ENCODE peak calls at places on chromosomes 7 and 10, in four cellular contexts. O, S, J and B are unnamed samples.
A peak's percentile ranks its signal among the peaks of the same experiment; 100 is the strongest.

GRCh38 chr7:30162622-30163124 is 27.9 kb downstream of the MTURN start:
- DNase-seq in O (no peak), S (peak; percentile 84), J (no peak), B (no peak)

GRCh38 chr10:77943086-77943901 is 16.7 kb upstream of the DLG5 start:
- DNase-seq in O (no peak), S (peak; percentile 42), J (peak; percentile 58), B (no peak)

GRCh38 chr10:76936182-76936581 is 701.4 kb downstream of the KCNMA1 start:
- DNase-seq in O (no peak), S (no peak), J (no peak), B (no peak)

GRCh38 chr10:123746927-123747326 is 80.8 kb downstream of the GPR26 start:
- DNase-seq in O (no peak), S (no peak), J (no peak), B (peak; percentile 38)

GRCh38 chr7:115831371-115831770 is 199.2 kb downstream of the TFEC start:
- DNase-seq in O (no peak), S (no peak), J (no peak), B (no peak)

GRCh38 chr10:43026039-43026973 is 50.6 kb upstream of the RET start:
- DNase-seq in O (peak; percentile 26), S (no peak), J (no peak), B (peak; percentile 77)

GRCh38 chr10:80204801-80205477 is 398 bp downstream of the ANXA11 start:
- DNase-seq in O (peak; percentile 81), S (no peak), J (peak; percentile 71), B (no peak)

GRCh38 chr7:101137651-101138148 is 10.8 kb downstream of the SERPINE1 start:
- DNase-seq in O (no peak), S (no peak), J (no peak), B (no peak)

DNA sequence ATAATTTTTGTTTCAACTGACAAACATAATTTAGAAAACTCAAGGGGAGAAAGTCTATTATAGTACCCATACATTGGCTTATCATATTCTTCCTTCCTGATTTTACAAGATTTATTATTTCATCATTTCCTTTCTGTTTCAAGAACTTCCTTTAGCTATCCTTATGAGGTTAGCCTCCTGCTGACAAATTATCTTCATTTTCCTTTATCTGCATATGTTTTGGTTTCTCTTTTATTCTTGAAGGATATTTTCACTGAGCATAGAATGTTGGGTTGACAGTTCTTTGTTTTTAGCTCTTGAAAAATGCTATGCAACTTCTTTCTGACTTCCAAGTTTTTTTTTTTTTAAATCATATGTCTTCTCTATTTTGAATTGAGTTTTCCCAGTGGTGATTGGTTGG is 21.3 kb upstream of the TCERG1L start:
- DNase-seq in O (no peak), S (no peak), J (no peak), B (no peak)
- TF ChIP-seq MAX in O (no peak), S (no peak), J (no peak), B (no peak)

GRCh38 chr7:102942181-102942882 is 29.5 kb downstream of the LRRC17 start:
- DNase-seq in O (no peak), S (no peak), J (no peak), B (no peak)
- TF ChIP-seq FOXJ3 in O (no peak), S (no peak), J (no peak), B (no peak)

GRCh38 chr7:17289074-17289665 is 9.3 kb upstream of the AHR start:
- DNase-seq in O (no peak), S (no peak), J (no peak), B (no peak)

GRCh38 chr7:17297243-17297642 is 1.2 kb upstream of the AHR start:
- DNase-seq in O (no peak), S (no peak), J (no peak), B (no peak)

GRCh38 chr7:17298102-17298839 is at the start of gene AHR:
- DNase-seq in O (peak; percentile 71), S (peak; percentile 86), J (peak; percentile 6), B (peak; percentile 78)

GRCh38 chr7:17292858-17293257 is 5.6 kb upstream of the AHR start:
- DNase-seq in O (no peak), S (no peak), J (no peak), B (no peak)
- TF ChIP-seq MAX in O (no peak), S (no peak), J (no peak), B (no peak)

DNA sequence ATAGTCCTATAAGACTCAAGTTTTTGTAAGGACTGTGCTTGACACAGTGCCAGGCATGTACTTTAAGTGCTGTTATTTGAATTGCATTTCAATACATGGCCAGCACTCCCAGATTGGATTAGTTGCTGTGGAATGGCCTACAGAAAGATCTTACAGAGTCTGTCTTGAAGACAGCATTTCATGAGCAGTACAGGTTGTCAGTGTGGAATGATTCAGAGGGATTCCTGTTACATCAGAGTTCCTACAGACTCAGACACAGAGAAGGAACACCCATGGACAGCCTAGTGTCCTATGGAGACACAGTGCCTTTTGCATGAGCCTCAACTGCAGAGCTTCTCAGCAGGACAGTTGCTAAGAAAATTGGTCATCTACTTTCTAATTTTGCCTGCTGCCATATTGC is 238.1 kb upstream of the BMPER start:
- DNase-seq in O (no peak), S (no peak), J (no peak), B (no peak)
- TF ChIP-seq FOXJ3 in O (no peak), S (no peak), J (no peak), B (no peak)

GRCh38 chr10:986881-987634 is 1.2 kb upstream of the GTPBP4 start:
- DNase-seq in O (no peak), S (no peak), J (no peak), B (no peak)

GRCh38 chr10:985361-985760 is 2.9 kb upstream of the GTPBP4 start:
- DNase-seq in O (no peak), S (no peak), J (no peak), B (no peak)

GRCh38 chr10:987906-988666 is at the start of gene GTPBP4:
- DNase-seq in O (peak; percentile 98), S (peak; percentile 94), J (peak; percentile 98), B (peak; percentile 94)

GRCh38 chr10:987635-987905 is 664 bp upstream of the GTPBP4 start:
- DNase-seq in O (no peak), S (no peak), J (no peak), B (peak; percentile 29)

GRCh38 chr10:986137-986825 is 2.0 kb upstream of the GTPBP4 start:
- DNase-seq in O (no peak), S (no peak), J (peak; percentile 36), B (no peak)
- TF ChIP-seq MAX in O (no peak), S (no peak), J (no peak), B (no peak)